ENCODE peak calls at places on chromosomes 12 and 14, in four cellular contexts. G is lower leg skin, Q is AG10803, W is brain microvascular endothelial cell. I is an unnamed sample.

GRCh38 chr14:103302966-103303365 is 31.1 kb upstream of the EIF5 start:
- DNase-seq in G (no peak), Q (peak), W (no peak), I (no peak)

GRCh38 chr14:81062816-81063215 is 107.4 kb downstream of the TSHR start:
- DNase-seq in W (no peak), Q (no peak), G (no peak), I (no peak)

GRCh38 chr14:103260629-103261124 is 73.4 kb upstream of the EIF5 start:
- DNase-seq in W (peak), G (no peak), Q (peak), I (no peak)

GRCh38 chr12:14059538-14059937 is 78.1 kb upstream of the GRIN2B start:
- DNase-seq in G (no peak), Q (no peak), W (no peak), I (no peak)

GRCh38 chr12:124814741-124815613 is 48.7 kb downstream of the SCARB1 start:
- DNase-seq in G (peak), W (no peak), Q (no peak), I (no peak)

GRCh38 chr14:30621354-30621953 is 665 bp upstream of the SCFD1 start:
- DNase-seq in G (no peak), Q (peak), W (no peak), I (no peak)

GRCh38 chr14:52781629-52782028 is 9.8 kb downstream of the GNPNAT1 start:
- DNase-seq in W (no peak), Q (no peak), G (no peak), I (no peak)

GRCh38 chr12:72273499-72273837 is 1.3 kb downstream of the TRHDE start:
- DNase-seq in W (no peak), G (no peak), Q (no peak), I (no peak)

GRCh38 chr12:5723711-5724252 is 221.3 kb downstream of the ANO2 start:
- DNase-seq in G (no peak), W (no peak), Q (no peak), I (no peak)

GRCh38 chr14:44396226-44396625 is 110.9 kb downstream of the FSCB start:
- DNase-seq in Q (no peak), W (no peak), G (no peak), I (no peak)

GRCh38 chr12:112130461-112130998 is 5.2 kb downstream of the TRAFD1 start:
- DNase-seq in G (no peak), W (no peak), Q (peak), I (no peak)

GRCh38 chr14:88079624-88080023 is 74.7 kb downstream of the GPR65 start:
- DNase-seq in W (no peak), G (no peak), Q (no peak), I (no peak)

GRCh38 chr12:105986779-105987686 is 151.7 kb downstream of the NUAK1 start:
- DNase-seq in Q (peak), W (peak), G (no peak), I (no peak)

GRCh38 chr12:27703720-27704452 is 6.7 kb upstream of the MRPS35 start:
- DNase-seq in G (peak), Q (peak), W (peak), I (peak)

GRCh38 chr12:24380122-24380521 is 430.7 kb upstream of the SOX5 start:
- DNase-seq in W (no peak), Q (no peak), G (no peak), I (no peak)

GRCh38 chr14:91155626-91156089 is 41.8 kb downstream of the DGLUCY start:
- DNase-seq in W (no peak), G (no peak), Q (no peak), I (no peak)
- TF ChIP-seq CTCF in W (peak), G (no peak), Q (no peak), I (peak)

DNA sequence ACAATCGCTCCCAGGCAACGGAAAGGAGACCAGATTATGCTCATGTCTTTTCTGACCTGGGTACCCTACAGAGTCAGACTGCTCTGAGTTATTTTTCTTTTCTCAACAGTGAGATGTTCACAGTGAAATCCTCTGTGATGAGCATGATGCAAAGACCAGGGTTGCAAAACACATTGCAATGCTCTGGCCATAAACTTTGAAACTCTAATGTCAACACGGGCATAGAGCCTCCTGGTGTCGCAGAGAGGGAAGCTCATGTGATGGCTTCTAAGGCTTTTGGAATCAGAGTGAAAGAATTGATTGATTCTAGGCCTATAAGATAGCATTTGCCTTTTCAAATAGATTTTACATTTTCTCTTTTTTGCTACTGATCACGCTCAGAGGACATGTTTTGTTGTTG is 193.4 kb downstream of the RASSF9 start:
- DNase-seq in Q (peak), G (no peak), W (peak), I (no peak)
- TF ChIP-seq CTCF in Q (peak), G (no peak), W (peak), I (no peak)

GRCh38 chr14:101151930-101152310 is 248.4 kb upstream of the RTL1 start:
- DNase-seq in W (no peak), Q (no peak), G (no peak), I (no peak)
- TF ChIP-seq CTCF in W (no peak), Q (no peak), G (no peak), I (no peak)

GRCh38 chr12:82647853-82648252 is 38.9 kb upstream of the TMTC2 start:
- DNase-seq in G (no peak), Q (no peak), W (no peak), I (no peak)
- TF ChIP-seq CTCF in G (no peak), Q (no peak), W (peak), I (no peak)

DNA sequence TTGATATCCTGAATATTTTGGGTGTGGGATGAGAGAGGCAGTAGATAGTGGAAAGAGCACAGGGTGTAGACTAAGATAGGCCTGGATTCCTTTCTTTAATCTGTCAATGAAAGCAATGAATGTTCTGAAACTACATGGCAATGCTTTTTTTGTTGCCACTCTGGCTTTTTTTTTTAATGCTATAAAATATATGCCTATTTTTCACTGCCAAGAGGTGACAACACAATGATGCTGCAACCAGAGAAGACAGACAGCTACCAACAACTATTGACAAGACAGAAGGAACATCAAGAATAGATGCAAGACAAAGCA is 9.4 kb downstream of the ANG start:
- DNase-seq in G (no peak), W (no peak), Q (no peak), I (no peak)
- TF ChIP-seq CTCF in G (no peak), W (no peak), Q (no peak), I (no peak)

GRCh38 chr14:91060472-91061308 is at the start of gene RPS6KA5:
- DNase-seq in W (peak), G (peak), Q (peak), I (peak)
- TF ChIP-seq CTCF in W (no peak), G (no peak), Q (no peak), I (no peak)

GRCh38 chr12:7046383-7047143 is 14.0 kb upstream of the C1S start:
- DNase-seq in Q (no peak), G (no peak), W (no peak), I (no peak)
- TF ChIP-seq CTCF in Q (no peak), G (no peak), W (no peak), I (no peak)

GRCh38 chr12:77617818-77618217 is 212.9 kb upstream of the NAV3 start:
- DNase-seq in G (no peak), Q (no peak), W (no peak), I (no peak)

GRCh38 chr12:77615331-77615730 is 215.4 kb upstream of the NAV3 start:
- DNase-seq in W (peak), Q (no peak), G (no peak), I (no peak)
- TF ChIP-seq CTCF in W (peak), Q (peak), G (no peak), I (peak)

DNA sequence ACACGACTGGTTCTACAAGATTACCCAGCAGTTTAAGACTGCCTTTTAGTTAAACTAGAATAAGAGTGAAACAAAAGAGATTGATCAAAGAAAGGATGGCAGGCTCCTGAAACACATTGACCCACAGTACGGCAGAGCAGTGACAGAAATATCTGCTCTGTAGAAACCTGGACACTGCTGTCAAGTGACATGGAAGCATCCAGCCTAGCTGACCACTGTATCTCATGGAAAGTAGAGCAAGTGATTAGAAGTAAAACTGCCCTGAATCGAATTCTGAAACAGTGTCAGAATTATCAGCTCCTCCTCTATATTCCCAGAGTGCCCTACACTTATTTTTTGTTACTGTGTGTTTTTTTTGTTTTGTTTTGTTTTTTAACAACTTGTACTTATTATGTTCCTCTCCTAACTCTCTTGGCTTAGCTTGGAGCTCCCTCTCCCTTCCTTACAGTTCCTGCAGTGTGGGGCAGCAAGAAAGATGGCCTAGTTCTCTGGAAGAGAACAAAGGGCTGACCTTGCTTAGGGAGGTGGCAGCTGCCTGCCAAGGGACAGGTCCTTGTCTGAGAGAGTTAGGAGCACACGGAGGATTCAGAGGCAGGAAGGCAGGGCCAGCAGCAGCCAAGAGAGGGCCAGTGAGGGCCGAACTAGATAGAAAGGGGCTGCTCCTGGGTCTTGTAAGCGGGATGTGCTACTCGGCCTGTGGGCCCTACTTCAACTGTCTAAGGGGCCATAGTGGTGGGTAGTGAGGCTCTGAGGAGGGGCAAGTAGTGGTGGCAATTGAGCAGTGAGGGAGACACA is 97.2 kb downstream of the PTPRR start:
- DNase-seq in G (no peak), Q (no peak), W (no peak), I (no peak)
- TF ChIP-seq CTCF in G (no peak), Q (no peak), W (no peak), I (no peak)

I was measured in glutamatergic neuron.